ENCODE peak calls at places on chromosomes 2 and 18, in five cellular contexts. M is SK-N-SH, I is K562, K is IMR-90, Z is HepG2. A is an unnamed sample.

GRCh38 chr2:102187191-102188150 is 648 bp downstream of the IL1RL2 start:
- DNase-seq in M (peak), I (no peak), K (peak), Z (no peak), A (no peak)

GRCh38 chr2:108449410-108450200 is 599 bp downstream of the GCC2 start:
- DNase-seq in M (peak), K (peak), Z (peak), I (peak), A (no peak)

GRCh38 chr2:238948765-238949641 is 101.1 kb downstream of the TWIST2 start:
- DNase-seq in Z (no peak), M (no peak), K (peak), I (no peak), A (no peak)

GRCh38 chr2:36516136-36516870 is 81.7 kb downstream of the FEZ2 start:
- DNase-seq in I (no peak), Z (no peak), K (peak), M (no peak), A (no peak)

GRCh38 chr18:49059028-49059670 is 108.4 kb upstream of the SMAD7 start:
- DNase-seq in K (peak), M (no peak), Z (peak), I (peak), A (no peak)

GRCh38 chr2:240994161-240994896 is 4.1 kb upstream of the SNED1 start:
- DNase-seq in K (no peak), Z (no peak), I (no peak), M (no peak), A (no peak)

GRCh38 chr2:100052645-100053044 is 89.7 kb downstream of the AFF3 start:
- DNase-seq in I (no peak), M (no peak), K (no peak), Z (no peak), A (no peak)

GRCh38 chr18:61870151-61870550 is 22.7 kb downstream of the RNF152 start:
- DNase-seq in I (no peak), Z (no peak), K (peak), M (peak), A (no peak)

GRCh38 chr2:172095146-172095904 is 7.4 kb downstream of the DLX2 start:
- DNase-seq in K (peak), Z (no peak), I (no peak), M (peak), A (no peak)

GRCh38 chr2:224261316-224261715 is 140.6 kb downstream of the FAM124B start:
- DNase-seq in Z (no peak), I (no peak), K (peak), M (no peak), A (no peak)

GRCh38 chr2:20682166-20682565 is 15.2 kb downstream of the GDF7 start:
- DNase-seq in K (peak), Z (peak), M (no peak), I (peak), A (no peak)

GRCh38 chr2:101518470-101519172 is 43.7 kb upstream of the RFX8 start:
- DNase-seq in M (peak), K (peak), I (peak), Z (peak), A (no peak)

GRCh38 chr2:67613227-67613626 is 216.1 kb downstream of the ETAA1 start:
- DNase-seq in K (no peak), Z (no peak), I (no peak), M (no peak), A (no peak)

GRCh38 chr2:178807227-178808008 is at the start of gene TTN:
- DNase-seq in Z (no peak), K (no peak), M (no peak), I (no peak), A (no peak)

GRCh38 chr2:85539361-85540130 is 578 bp downstream of the MAT2A start:
- DNase-seq in M (peak), Z (peak), K (peak), I (peak), A (peak)

GRCh38 chr2:134258684-134259408 is 5.0 kb downstream of the MGAT5 start:
- DNase-seq in Z (no peak), I (no peak), K (no peak), M (no peak), A (no peak)

GRCh38 chr2:197327776-197328169 is 17.2 kb upstream of the ANKRD44 start:
- DNase-seq in I (no peak), K (no peak), Z (no peak), M (no peak), A (no peak)

GRCh38 chr2:223941579-223942277 is 3.4 kb downstream of the WDFY1 start:
- DNase-seq in M (no peak), K (peak), I (no peak), Z (no peak), A (peak)

GRCh38 chr2:73205611-73206010 is 3.2 kb downstream of the NOTO start:
- DNase-seq in I (no peak), M (no peak), K (no peak), Z (no peak), A (no peak)

GRCh38 chr2:73197579-73197978 is 4.8 kb upstream of the NOTO start:
- DNase-seq in Z (no peak), M (no peak), K (no peak), I (no peak), A (no peak)

GRCh38 chr2:73208258-73208657 is 5.8 kb upstream of the SMYD5 start:
- DNase-seq in M (no peak), I (no peak), K (no peak), Z (no peak), A (no peak)

GRCh38 chr2:73203055-73203681 is 794 bp downstream of the NOTO start:
- DNase-seq in I (no peak), K (no peak), Z (no peak), M (peak), A (no peak)

GRCh38 chr2:73202156-73203054 is at the start of gene NOTO:
- DNase-seq in K (no peak), I (no peak), M (peak), Z (no peak), A (no peak)
- TF ChIP-seq MXI1 in K (no peak), I (no peak), M (no peak), Z (no peak), A (no peak)

DNA sequence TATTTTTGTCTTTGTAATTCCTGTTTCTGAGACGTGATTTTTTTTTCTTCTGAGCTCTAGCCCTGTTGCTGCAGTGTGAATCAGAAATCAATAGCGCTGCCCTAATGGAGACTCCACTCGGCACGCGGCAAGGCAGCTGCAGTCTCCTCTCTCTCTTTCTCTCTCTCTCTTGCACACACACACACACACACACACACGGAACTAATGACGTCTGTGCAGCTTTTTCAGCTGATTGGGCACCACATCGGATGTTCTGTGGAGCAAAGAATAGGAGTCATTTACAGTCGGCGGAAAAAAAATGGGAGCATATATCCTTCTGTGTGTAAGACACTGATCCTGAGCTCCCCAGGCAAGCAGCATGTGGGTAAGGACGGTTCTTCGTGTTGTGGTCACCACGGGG is 2.0 kb upstream of the MYT1L start:
- DNase-seq in K (no peak), I (no peak), Z (no peak), M (peak), A (no peak)
- TF ChIP-seq MXI1 in K (no peak), I (no peak), Z (no peak), M (peak), A (no peak)

GRCh38 chr2:212842544-212843185 is 304.1 kb upstream of the ERBB4 start:
- DNase-seq in K (peak), Z (no peak), I (no peak), M (no peak), A (no peak)

GRCh38 chr2:212845941-212846340 is 305.5 kb downstream of the IKZF2 start:
- DNase-seq in I (no peak), Z (no peak), M (no peak), K (peak), A (no peak)

GRCh38 chr2:212841426-212841825 is 302.8 kb upstream of the ERBB4 start:
- DNase-seq in K (no peak), I (no peak), M (no peak), Z (no peak), A (no peak)

DNA sequence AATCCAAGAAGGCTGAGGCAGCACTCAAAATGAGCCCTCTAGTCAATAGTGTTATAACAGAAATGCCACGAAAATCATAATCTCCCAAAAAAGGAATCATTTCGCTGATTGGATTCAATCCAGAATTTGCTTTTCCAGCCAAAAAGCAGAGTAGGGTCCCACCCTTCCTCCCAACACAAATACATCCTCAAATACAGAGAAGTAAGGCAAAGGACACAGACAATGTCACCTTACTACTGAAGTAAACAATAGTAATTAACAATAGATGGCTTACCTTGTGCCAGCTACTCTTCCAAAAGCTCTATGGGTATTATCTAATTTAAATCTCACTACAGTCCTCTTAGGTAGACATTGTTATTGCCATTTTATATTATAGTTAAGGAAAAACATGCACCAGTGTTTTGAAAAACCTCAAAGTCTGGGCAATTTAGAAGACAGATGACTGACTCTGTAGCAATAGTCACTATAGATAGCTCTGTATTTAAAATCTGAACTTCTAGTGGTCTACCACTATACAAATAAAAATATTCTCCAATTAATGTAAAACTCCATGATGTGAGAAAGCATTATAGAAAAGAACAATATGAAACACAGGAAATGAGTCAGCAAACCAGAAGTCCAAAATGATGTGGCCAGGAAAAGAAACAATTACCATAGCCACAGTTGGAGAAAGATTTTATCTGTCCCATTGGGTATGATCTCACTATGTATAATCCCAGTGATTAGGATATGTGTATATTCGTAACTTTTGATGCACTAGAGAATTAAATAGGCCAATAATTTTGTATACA is 305.0 kb upstream of the ERBB4 start:
- DNase-seq in K (peak), I (no peak), M (no peak), Z (no peak), A (no peak)
- TF ChIP-seq MXI1 in K (no peak), I (no peak), M (no peak), Z (no peak), A (no peak)

GRCh38 chr2:158043181-158043948 is 58.3 kb upstream of the UPP2 start:
- DNase-seq in M (peak), I (no peak), K (no peak), Z (no peak), A (no peak)

GRCh38 chr2:158042245-158042644 is 59.4 kb upstream of the UPP2 start:
- DNase-seq in I (no peak), K (no peak), M (peak), Z (no peak), A (no peak)

GRCh38 chr2:158034198-158034831 is 67.4 kb upstream of the UPP2 start:
- DNase-seq in I (peak), K (peak), M (peak), Z (peak), A (no peak)

GRCh38 chr2:158042666-158043065 is 59.0 kb upstream of the UPP2 start:
- DNase-seq in I (no peak), K (no peak), M (no peak), Z (no peak), A (no peak)

DNA sequence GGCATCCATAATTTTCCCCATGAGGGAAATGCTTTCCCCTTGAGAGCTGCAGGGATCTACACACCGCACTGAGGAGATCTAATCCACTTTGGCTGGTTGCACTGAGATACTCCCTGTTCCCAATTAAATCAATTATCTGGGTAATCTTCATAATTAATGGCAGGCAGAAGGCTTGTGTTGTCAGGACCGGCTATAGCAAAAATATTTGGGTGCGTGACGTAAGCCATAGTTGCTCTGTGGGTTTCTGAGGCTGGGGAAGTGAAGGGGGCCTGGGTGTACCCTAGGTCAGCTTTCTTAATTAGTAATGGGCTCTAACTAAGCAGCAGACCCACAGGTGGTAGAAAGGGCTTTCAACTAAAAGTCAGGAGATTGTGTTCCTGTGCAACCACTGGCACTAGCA is 62.8 kb upstream of the UPP2 start:
- DNase-seq in M (peak), Z (no peak), K (no peak), I (no peak), A (no peak)
- TF ChIP-seq MXI1 in M (no peak), Z (no peak), K (no peak), I (no peak), A (no peak)

GRCh38 chr18:79508565-79509535 is 113.1 kb downstream of the NFATC1 start:
- DNase-seq in Z (no peak), I (no peak), K (no peak), M (no peak), A (no peak)

GRCh38 chr18:79507546-79508480 is 112.1 kb downstream of the NFATC1 start:
- DNase-seq in M (no peak), Z (no peak), K (peak), I (no peak), A (no peak)

GRCh38 chr18:79507076-79507545 is 111.4 kb downstream of the NFATC1 start:
- DNase-seq in K (no peak), M (peak), Z (no peak), I (peak), A (no peak)

GRCh38 chr18:79503891-79504475 is 108.3 kb downstream of the NFATC1 start:
- DNase-seq in M (no peak), Z (no peak), I (peak), K (no peak), A (no peak)

GRCh38 chr18:79506191-79507075 is 110.7 kb downstream of the NFATC1 start:
- DNase-seq in Z (no peak), K (no peak), M (no peak), I (no peak), A (no peak)
- TF ChIP-seq MXI1 in Z (no peak), K (no peak), M (no peak), I (no peak), A (no peak)

GRCh38 chr2:211157211-211157610 is 600.8 kb downstream of the CPS1 start:
- DNase-seq in M (no peak), K (no peak), Z (no peak), I (no peak), A (no peak)
- TF ChIP-seq MXI1 in M (no peak), K (no peak), Z (no peak), I (no peak), A (no peak)